ENCODE peak calls at places on chromosomes 3 and 15, in six cellular contexts. R is H1, A is SK-N-SH, G is HepG2, V is GM12878, M is K562. F is an unnamed sample.
A peak's percentile ranks its signal among the peaks of the same experiment; 100 is the strongest.

GRCh38 chr15:68518785-68519430 is 59.9 kb upstream of the CORO2B start:
- DNase-seq in M (no peak), R (no peak), A (no peak), G (no peak), V (no peak), F (peak; percentile 53)

GRCh38 chr3:113531826-113532697 is at the start of gene SIDT1:
- DNase-seq in M (no peak), A (peak; percentile 39), G (no peak), V (peak; percentile 71), R (no peak), F (no peak)

GRCh38 chr3:161042023-161042501 is 63.1 kb downstream of the B3GALNT1 start:
- DNase-seq in A (no peak), V (no peak), G (peak; percentile 70), M (no peak), R (no peak), F (no peak)

GRCh38 chr15:85545185-85545584 is 164.8 kb downstream of the AKAP13 start:
- DNase-seq in G (no peak), M (no peak), R (no peak), A (no peak), V (no peak), F (peak; percentile 85)

GRCh38 chr3:185992801-185993467 is 55.1 kb upstream of the TRA2B start:
- DNase-seq in M (no peak), V (no peak), A (no peak), R (no peak), G (no peak), F (no peak)

GRCh38 chr3:195312714-195313113 is 41.8 kb upstream of the XXYLT1 start:
- DNase-seq in R (no peak), G (no peak), V (no peak), M (no peak), A (no peak), F (no peak)

GRCh38 chr15:43390723-43391122 is 19.8 kb downstream of the TUBGCP4 start:
- DNase-seq in V (no peak), M (no peak), G (no peak), R (no peak), A (no peak), F (no peak)

GRCh38 chr15:101003706-101004105 is 84.5 kb downstream of the LRRK1 start:
- DNase-seq in A (no peak), M (no peak), R (peak; percentile 31), G (no peak), V (no peak), F (no peak)

GRCh38 chr3:11482024-11482423 is 161.7 kb downstream of the VGLL4 start:
- DNase-seq in R (no peak), M (no peak), A (no peak), G (no peak), V (no peak), F (no peak)

GRCh38 chr3:24288538-24289236 is 206.0 kb downstream of the THRB start:
- DNase-seq in M (no peak), R (no peak), A (no peak), V (no peak), G (no peak), F (no peak)

GRCh38 chr15:37004373-37004869 is 95.9 kb downstream of the MEIS2 start:
- DNase-seq in G (no peak), A (peak; percentile 60), R (no peak), V (no peak), M (no peak), F (no peak)

GRCh38 chr3:119205209-119205608 is 31.8 kb downstream of the UPK1B start:
- DNase-seq in R (no peak), G (no peak), V (no peak), M (no peak), A (no peak), F (no peak)

GRCh38 chr3:116299646-116300081 is 145.6 kb downstream of the LSAMP start:
- DNase-seq in R (no peak), A (peak; percentile 12), G (no peak), M (no peak), V (peak; percentile 31), F (no peak)

GRCh38 chr15:98647026-98647773 is 1.1 kb upstream of the IGF1R start:
- DNase-seq in M (peak; percentile 77), V (no peak), A (peak; percentile 87), G (peak; percentile 51), R (peak; percentile 90), F (peak; percentile 61)

GRCh38 chr3:129439381-129439816 is 349 bp downstream of the MBD4 start:
- DNase-seq in R (no peak), M (peak; percentile 61), G (no peak), V (no peak), A (no peak), F (peak; percentile 84)

GRCh38 chr15:52208306-52208946 is 17.2 kb upstream of the GNB5 start:
- DNase-seq in A (peak; percentile 63), G (peak; percentile 76), M (peak; percentile 70), V (no peak), R (peak; percentile 95), F (peak; percentile 80)

GRCh38 chr3:13260259-13261103 is 159.6 kb downstream of the NUP210 start:
- DNase-seq in M (no peak), V (no peak), R (no peak), A (no peak), G (no peak), F (no peak)

GRCh38 chr3:54053201-54053600 is 69.2 kb upstream of the CACNA2D3 start:
- DNase-seq in M (no peak), G (no peak), A (no peak), R (no peak), V (no peak), F (no peak)

GRCh38 chr15:49215768-49216739 is 46.0 kb downstream of the GALK2 start:
- DNase-seq in V (peak; percentile 38), G (no peak), R (no peak), A (no peak), M (no peak), F (no peak)

DNA sequence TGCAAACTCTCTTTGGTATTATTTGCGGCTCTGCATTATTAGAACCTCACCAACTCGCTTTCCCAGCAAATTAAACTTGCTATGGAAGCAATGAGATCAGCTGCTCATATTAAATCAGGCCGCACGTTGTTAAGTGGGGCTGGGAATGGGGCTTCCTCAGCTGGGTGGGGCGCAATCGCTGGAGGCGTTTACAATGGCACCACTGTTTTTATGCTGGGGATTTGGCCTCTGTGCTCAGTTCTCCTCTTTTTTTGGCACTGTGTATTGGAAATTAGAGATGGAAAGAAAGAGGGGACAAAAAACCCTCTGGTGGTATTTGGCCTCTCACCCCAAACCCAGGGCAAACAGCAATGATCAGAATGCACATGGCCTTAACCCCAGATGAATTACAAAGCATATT is 72.2 kb downstream of the RPLP1 start:
- DNase-seq in M (no peak), V (no peak), R (no peak), G (no peak), A (no peak), F (no peak)
- TF ChIP-seq GABPA in M (no peak), V (no peak), R (no peak), G (no peak), A (no peak), F (no peak)

GRCh38 chr3:172524611-172525010 is 1.4 kb upstream of the TNFSF10 start:
- DNase-seq in G (no peak), M (no peak), V (no peak), A (no peak), R (no peak), F (no peak)

GRCh38 chr3:172525116-172525613 is 1.9 kb upstream of the TNFSF10 start:
- DNase-seq in M (no peak), V (no peak), G (no peak), A (no peak), R (no peak), F (no peak)

GRCh38 chr3:172528677-172529076 is 5.4 kb upstream of the TNFSF10 start:
- DNase-seq in R (no peak), G (no peak), A (no peak), V (no peak), M (no peak), F (no peak)

GRCh38 chr3:172530566-172530965 is 7.3 kb upstream of the TNFSF10 start:
- DNase-seq in A (no peak), G (no peak), R (no peak), V (no peak), M (peak; percentile 38), F (peak; percentile 87)

DNA sequence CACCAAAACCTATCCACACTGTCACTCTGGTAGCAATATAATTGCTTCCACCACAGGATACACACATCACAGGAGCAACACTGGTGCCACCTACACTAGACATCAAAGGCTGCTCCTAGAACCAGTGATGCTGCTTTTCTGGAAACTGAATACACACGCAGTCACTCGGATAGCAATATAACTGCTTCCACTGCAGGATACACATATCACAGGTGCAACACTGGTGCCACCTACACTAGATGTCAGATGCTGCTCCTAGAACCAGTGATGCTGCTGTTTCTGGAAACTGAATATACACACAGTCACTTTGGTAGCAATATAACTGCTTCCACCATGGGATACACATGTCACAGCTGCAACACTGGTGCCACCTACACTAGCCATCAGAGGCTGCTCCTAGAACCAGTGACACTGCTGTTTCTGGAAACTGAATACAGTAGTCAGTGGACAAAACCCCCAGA is 6.9 kb upstream of the TNFSF10 start:
- DNase-seq in A (no peak), V (no peak), G (no peak), M (no peak), R (no peak), F (no peak)
- TF ChIP-seq GABPA in A (no peak), V (no peak), G (no peak), M (no peak), R (no peak), F (no peak)

DNA sequence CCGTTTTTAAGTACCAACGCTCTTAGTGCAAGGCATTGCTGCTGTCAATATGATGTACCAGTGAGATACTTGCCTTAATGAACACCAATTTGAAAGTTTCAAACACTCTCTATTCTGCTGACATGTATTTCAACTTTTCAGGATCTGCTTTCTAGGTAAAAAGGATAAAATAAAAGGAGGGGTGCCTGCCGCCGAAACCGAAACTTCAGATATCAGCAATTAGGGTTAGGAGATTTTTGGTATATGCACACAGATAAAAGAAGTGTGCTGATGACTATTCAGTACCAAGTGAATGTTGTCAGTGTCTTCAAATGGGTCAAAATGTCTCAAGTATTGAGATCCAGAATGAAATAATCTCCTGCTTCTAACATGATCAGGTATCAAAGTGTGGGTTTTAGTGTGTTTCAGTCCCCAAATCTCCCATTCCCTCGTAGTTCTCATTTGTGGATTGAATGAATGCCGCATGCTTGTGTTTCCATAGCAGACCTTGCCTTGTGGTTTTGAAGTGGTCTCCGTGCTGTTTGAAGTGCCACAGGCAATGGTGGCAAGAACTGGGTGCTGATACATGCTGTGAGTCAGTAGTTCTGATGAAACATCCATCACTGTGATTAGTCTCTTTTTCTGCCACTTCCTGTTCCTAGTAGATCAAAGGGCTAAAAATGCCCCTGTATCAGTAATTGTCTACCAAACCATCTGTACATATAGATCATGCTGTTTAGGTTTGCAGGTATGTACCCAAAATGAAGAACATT is 22.5 kb downstream of the CHST14 start:
- DNase-seq in M (no peak), R (no peak), V (no peak), G (no peak), A (no peak), F (peak; percentile 48)
- TF ChIP-seq GABPA in M (no peak), R (no peak), V (no peak), G (no peak), A (no peak), F (no peak)

DNA sequence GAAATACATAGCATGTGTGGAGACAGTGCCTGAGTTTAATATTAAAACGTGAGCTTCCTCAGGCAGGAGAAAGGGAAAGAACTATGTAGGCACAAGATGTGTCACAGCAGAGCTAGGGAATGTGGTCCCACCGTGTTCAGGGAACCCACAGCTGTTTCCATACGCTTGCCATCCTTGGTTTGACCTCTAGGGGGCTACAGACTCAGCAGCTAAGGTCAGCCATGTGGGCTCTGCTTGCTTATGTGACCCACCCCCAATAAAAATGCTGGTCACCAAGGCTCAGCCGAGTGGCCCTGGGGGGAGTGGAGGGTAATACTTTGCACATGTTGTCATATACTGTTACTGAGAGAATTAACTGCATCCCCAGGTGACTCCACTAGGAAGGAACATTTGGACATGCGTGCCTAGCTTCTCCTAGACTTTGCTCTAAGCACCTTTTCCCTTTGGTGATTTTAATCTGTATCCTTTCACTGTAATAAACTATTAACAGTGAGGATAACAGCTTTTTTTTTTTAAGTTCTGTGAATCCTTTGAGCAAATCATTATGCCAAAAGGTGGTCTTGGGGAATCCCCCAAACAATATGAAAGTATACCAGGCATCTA is 3.3 kb downstream of the TUBGCP5 start:
- DNase-seq in M (peak; percentile 75), R (peak; percentile 86), A (peak; percentile 73), V (no peak), G (peak; percentile 62), F (peak; percentile 50)
- TF ChIP-seq GABPA in M (no peak), R (no peak), A (no peak), V (no peak), G (no peak), F (no peak)